ENCODE peak calls at places on chromosomes 1 and 21, in seven cellular contexts. One of them, this sample, is unnamed.

GRCh38 chr21:26055841-26056264 is 114.7 kb downstream of the APP start:
- DNase-seq in right atrium auricular region: no peak
- DNase-seq in fibroblast of pulmonary artery: no peak
- DNase-seq in vagina: no peak
- DNase-seq in RWPE1: no peak
- DNase-seq in transverse colon: no peak
- DNase-seq in activated CD8-positive, alpha-beta T cell treated with anti-CD3 and anti-CD28 coated beads for 36 hours: no peak
- DNase-seq in this sample: no peak

GRCh38 chr1:208105756-208106155 is 138.4 kb downstream of the PLXNA2 start:
- DNase-seq in vagina: no peak
- DNase-seq in RWPE1: no peak
- DNase-seq in right atrium auricular region: no peak
- DNase-seq in activated CD8-positive, alpha-beta T cell treated with anti-CD3 and anti-CD28 coated beads for 36 hours: no peak
- DNase-seq in transverse colon: no peak
- DNase-seq in fibroblast of pulmonary artery: no peak
- DNase-seq in this sample: no peak

GRCh38 chr1:94322696-94323095 is 85.3 kb upstream of the ARHGAP29 start:
- DNase-seq in right atrium auricular region: no peak
- DNase-seq in RWPE1: peak; percentile 56
- DNase-seq in transverse colon: no peak
- DNase-seq in activated CD8-positive, alpha-beta T cell treated with anti-CD3 and anti-CD28 coated beads for 36 hours: no peak
- DNase-seq in fibroblast of pulmonary artery: peak; percentile 77
- DNase-seq in vagina: no peak
- DNase-seq in this sample: no peak

GRCh38 chr1:39151267-39151666 is 53.2 kb upstream of the MACF1 start:
- DNase-seq in RWPE1: no peak
- DNase-seq in vagina: no peak
- DNase-seq in fibroblast of pulmonary artery: no peak
- DNase-seq in activated CD8-positive, alpha-beta T cell treated with anti-CD3 and anti-CD28 coated beads for 36 hours: no peak
- DNase-seq in right atrium auricular region: no peak
- DNase-seq in transverse colon: no peak
- DNase-seq in this sample: no peak

GRCh38 chr1:226814751-226815496 is 55.5 kb upstream of the PSEN2 start:
- DNase-seq in right atrium auricular region: peak; percentile 77
- DNase-seq in vagina: no peak
- DNase-seq in fibroblast of pulmonary artery: peak; percentile 85
- DNase-seq in RWPE1: peak; percentile 94
- DNase-seq in transverse colon: peak; percentile 73
- DNase-seq in activated CD8-positive, alpha-beta T cell treated with anti-CD3 and anti-CD28 coated beads for 36 hours: no peak
- DNase-seq in this sample: no peak

GRCh38 chr1:35451125-35451528 is 106.1 kb downstream of the KIAA0319L start:
- DNase-seq in transverse colon: peak; percentile 79
- DNase-seq in right atrium auricular region: peak; percentile 88
- DNase-seq in vagina: no peak
- DNase-seq in RWPE1: peak; percentile 52
- DNase-seq in fibroblast of pulmonary artery: peak; percentile 88
- DNase-seq in activated CD8-positive, alpha-beta T cell treated with anti-CD3 and anti-CD28 coated beads for 36 hours: peak; percentile 89
- DNase-seq in this sample: peak; percentile 80

GRCh38 chr1:233543338-233544255 is 70.3 kb upstream of the KCNK1 start:
- DNase-seq in RWPE1: peak; percentile 97
- DNase-seq in vagina: no peak
- DNase-seq in right atrium auricular region: no peak
- DNase-seq in transverse colon: no peak
- DNase-seq in fibroblast of pulmonary artery: peak; percentile 69
- DNase-seq in activated CD8-positive, alpha-beta T cell treated with anti-CD3 and anti-CD28 coated beads for 36 hours: no peak
- DNase-seq in this sample: no peak

GRCh38 chr1:94799201-94799600 is 21.0 kb upstream of the SLC44A3 start:
- DNase-seq in vagina: no peak
- DNase-seq in fibroblast of pulmonary artery: peak; percentile 23
- DNase-seq in right atrium auricular region: no peak
- DNase-seq in activated CD8-positive, alpha-beta T cell treated with anti-CD3 and anti-CD28 coated beads for 36 hours: no peak
- DNase-seq in transverse colon: no peak
- DNase-seq in RWPE1: no peak
- DNase-seq in this sample: no peak

GRCh38 chr21:36917487-36918158 is 48.8 kb downstream of the HLCS start:
- DNase-seq in fibroblast of pulmonary artery: peak; percentile 76
- DNase-seq in vagina: no peak
- DNase-seq in right atrium auricular region: no peak
- DNase-seq in activated CD8-positive, alpha-beta T cell treated with anti-CD3 and anti-CD28 coated beads for 36 hours: no peak
- DNase-seq in transverse colon: no peak
- DNase-seq in RWPE1: peak; percentile 56
- DNase-seq in this sample: no peak

GRCh38 chr1:90488451-90488850 is 228.7 kb downstream of the BARHL2 start:
- DNase-seq in transverse colon: no peak
- DNase-seq in right atrium auricular region: no peak
- DNase-seq in RWPE1: no peak
- DNase-seq in vagina: no peak
- DNase-seq in fibroblast of pulmonary artery: peak; percentile 21
- DNase-seq in activated CD8-positive, alpha-beta T cell treated with anti-CD3 and anti-CD28 coated beads for 36 hours: no peak
- DNase-seq in this sample: no peak

GRCh38 chr1:186327331-186327730 is 47.7 kb downstream of the TPR start:
- DNase-seq in vagina: no peak
- DNase-seq in activated CD8-positive, alpha-beta T cell treated with anti-CD3 and anti-CD28 coated beads for 36 hours: no peak
- DNase-seq in transverse colon: no peak
- DNase-seq in RWPE1: no peak
- DNase-seq in fibroblast of pulmonary artery: no peak
- DNase-seq in right atrium auricular region: no peak
- DNase-seq in this sample: no peak

GRCh38 chr1:186326009-186326408 is 49.0 kb downstream of the TPR start:
- DNase-seq in RWPE1: no peak
- DNase-seq in right atrium auricular region: no peak
- DNase-seq in activated CD8-positive, alpha-beta T cell treated with anti-CD3 and anti-CD28 coated beads for 36 hours: no peak
- DNase-seq in transverse colon: no peak
- DNase-seq in fibroblast of pulmonary artery: no peak
- DNase-seq in vagina: no peak
- DNase-seq in this sample: no peak

GRCh38 chr1:186330758-186331157 is 44.3 kb downstream of the TPR start:
- DNase-seq in fibroblast of pulmonary artery: no peak
- DNase-seq in right atrium auricular region: no peak
- DNase-seq in transverse colon: no peak
- DNase-seq in vagina: no peak
- DNase-seq in activated CD8-positive, alpha-beta T cell treated with anti-CD3 and anti-CD28 coated beads for 36 hours: no peak
- DNase-seq in RWPE1: no peak
- DNase-seq in this sample: no peak

GRCh38 chr1:186323865-186324264 is 51.2 kb downstream of the TPR start:
- DNase-seq in fibroblast of pulmonary artery: no peak
- DNase-seq in vagina: no peak
- DNase-seq in RWPE1: no peak
- DNase-seq in transverse colon: no peak
- DNase-seq in activated CD8-positive, alpha-beta T cell treated with anti-CD3 and anti-CD28 coated beads for 36 hours: no peak
- DNase-seq in right atrium auricular region: no peak
- DNase-seq in this sample: no peak

GRCh38 chr1:186325239-186325638 is 49.8 kb downstream of the TPR start:
- DNase-seq in activated CD8-positive, alpha-beta T cell treated with anti-CD3 and anti-CD28 coated beads for 36 hours: no peak
- DNase-seq in transverse colon: no peak
- DNase-seq in RWPE1: no peak
- DNase-seq in fibroblast of pulmonary artery: peak; percentile 36
- DNase-seq in right atrium auricular region: no peak
- DNase-seq in vagina: no peak
- DNase-seq in this sample: no peak
- TF ChIP-seq CTCF in activated CD8-positive, alpha-beta T cell treated with anti-CD3 and anti-CD28 coated beads for 36 hours: peak; percentile 36
- TF ChIP-seq CTCF in transverse colon: no peak
- TF ChIP-seq CTCF in RWPE1: peak; percentile 29
- TF ChIP-seq CTCF in fibroblast of pulmonary artery: peak; percentile 49
- TF ChIP-seq CTCF in right atrium auricular region: no peak
- TF ChIP-seq CTCF in vagina: no peak
- TF ChIP-seq CTCF in this sample: peak; percentile 60

GRCh38 chr1:247077768-247078314 is 770 bp downstream of the ZNF670 start:
- DNase-seq in activated CD8-positive, alpha-beta T cell treated with anti-CD3 and anti-CD28 coated beads for 36 hours: peak; percentile 56
- DNase-seq in right atrium auricular region: no peak
- DNase-seq in RWPE1: peak; percentile 10
- DNase-seq in transverse colon: no peak
- DNase-seq in vagina: no peak
- DNase-seq in fibroblast of pulmonary artery: peak; percentile 10
- DNase-seq in this sample: no peak

GRCh38 chr1:247077234-247077633 is 1.4 kb downstream of the ZNF670 start:
- DNase-seq in vagina: no peak
- DNase-seq in activated CD8-positive, alpha-beta T cell treated with anti-CD3 and anti-CD28 coated beads for 36 hours: no peak
- DNase-seq in fibroblast of pulmonary artery: peak; percentile 17
- DNase-seq in RWPE1: peak; percentile 10
- DNase-seq in transverse colon: no peak
- DNase-seq in right atrium auricular region: no peak
- DNase-seq in this sample: no peak

GRCh38 chr1:247079141-247079874 is 697 bp upstream of the ZNF670 start:
- DNase-seq in activated CD8-positive, alpha-beta T cell treated with anti-CD3 and anti-CD28 coated beads for 36 hours: peak; percentile 34
- DNase-seq in transverse colon: no peak
- DNase-seq in RWPE1: no peak
- DNase-seq in right atrium auricular region: no peak
- DNase-seq in fibroblast of pulmonary artery: no peak
- DNase-seq in vagina: no peak
- DNase-seq in this sample: no peak

GRCh38 chr1:247078315-247079140 is at the start of gene ZNF670:
- DNase-seq in right atrium auricular region: peak; percentile 98
- DNase-seq in activated CD8-positive, alpha-beta T cell treated with anti-CD3 and anti-CD28 coated beads for 36 hours: peak; percentile 96
- DNase-seq in vagina: no peak
- DNase-seq in RWPE1: peak; percentile 93
- DNase-seq in fibroblast of pulmonary artery: peak; percentile 95
- DNase-seq in transverse colon: peak; percentile 97
- DNase-seq in this sample: peak; percentile 91
- TF ChIP-seq CTCF in right atrium auricular region: no peak
- TF ChIP-seq CTCF in activated CD8-positive, alpha-beta T cell treated with anti-CD3 and anti-CD28 coated beads for 36 hours: no peak
- TF ChIP-seq CTCF in vagina: no peak
- TF ChIP-seq CTCF in RWPE1: no peak
- TF ChIP-seq CTCF in fibroblast of pulmonary artery: no peak
- TF ChIP-seq CTCF in transverse colon: no peak
- TF ChIP-seq CTCF in this sample: no peak

GRCh38 chr1:183039330-183039729 is 16.1 kb downstream of the LAMC1 start:
- DNase-seq in transverse colon: no peak
- DNase-seq in RWPE1: no peak
- DNase-seq in right atrium auricular region: no peak
- DNase-seq in vagina: no peak
- DNase-seq in activated CD8-positive, alpha-beta T cell treated with anti-CD3 and anti-CD28 coated beads for 36 hours: no peak
- DNase-seq in fibroblast of pulmonary artery: no peak
- DNase-seq in this sample: no peak

GRCh38 chr1:183038333-183038876 is 15.2 kb downstream of the LAMC1 start:
- DNase-seq in transverse colon: no peak
- DNase-seq in RWPE1: no peak
- DNase-seq in vagina: no peak
- DNase-seq in right atrium auricular region: no peak
- DNase-seq in activated CD8-positive, alpha-beta T cell treated with anti-CD3 and anti-CD28 coated beads for 36 hours: no peak
- DNase-seq in fibroblast of pulmonary artery: no peak
- DNase-seq in this sample: no peak

GRCh38 chr1:183039985-183040447 is 16.8 kb downstream of the LAMC1 start:
- DNase-seq in transverse colon: no peak
- DNase-seq in RWPE1: no peak
- DNase-seq in vagina: no peak
- DNase-seq in activated CD8-positive, alpha-beta T cell treated with anti-CD3 and anti-CD28 coated beads for 36 hours: no peak
- DNase-seq in right atrium auricular region: no peak
- DNase-seq in fibroblast of pulmonary artery: peak; percentile 85
- DNase-seq in this sample: no peak

GRCh38 chr1:183038913-183039312 is 15.7 kb downstream of the LAMC1 start:
- DNase-seq in transverse colon: no peak
- DNase-seq in RWPE1: no peak
- DNase-seq in fibroblast of pulmonary artery: no peak
- DNase-seq in right atrium auricular region: no peak
- DNase-seq in activated CD8-positive, alpha-beta T cell treated with anti-CD3 and anti-CD28 coated beads for 36 hours: no peak
- DNase-seq in vagina: no peak
- DNase-seq in this sample: no peak

DNA sequence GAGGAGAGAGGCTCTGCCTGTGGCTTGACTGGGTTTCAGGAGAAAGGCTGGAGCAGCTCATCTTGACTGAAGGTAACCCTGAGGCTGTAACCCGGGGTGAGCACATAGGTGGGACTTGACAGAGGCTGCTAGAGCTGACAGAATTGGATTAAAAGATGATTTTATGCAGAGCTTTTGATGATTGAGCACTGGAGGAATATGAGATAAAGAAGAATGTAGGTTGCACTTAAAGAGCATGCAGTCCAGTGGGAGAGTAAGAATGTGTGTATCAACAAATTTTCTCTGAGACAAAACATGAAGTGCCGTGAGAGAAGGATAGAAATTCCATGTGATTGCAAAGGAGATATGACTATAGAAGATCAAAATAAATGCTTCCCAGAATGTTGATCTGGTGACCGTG is 17.4 kb downstream of the LAMC1 start:
- DNase-seq in RWPE1: no peak
- DNase-seq in fibroblast of pulmonary artery: no peak
- DNase-seq in activated CD8-positive, alpha-beta T cell treated with anti-CD3 and anti-CD28 coated beads for 36 hours: no peak
- DNase-seq in vagina: no peak
- DNase-seq in transverse colon: no peak
- DNase-seq in right atrium auricular region: no peak
- DNase-seq in this sample: no peak
- TF ChIP-seq CTCF in RWPE1: no peak
- TF ChIP-seq CTCF in fibroblast of pulmonary artery: no peak
- TF ChIP-seq CTCF in activated CD8-positive, alpha-beta T cell treated with anti-CD3 and anti-CD28 coated beads for 36 hours: no peak
- TF ChIP-seq CTCF in vagina: no peak
- TF ChIP-seq CTCF in transverse colon: no peak
- TF ChIP-seq CTCF in right atrium auricular region: no peak
- TF ChIP-seq CTCF in this sample: no peak

GRCh38 chr1:10686404-10687040 is 109.9 kb downstream of the CASZ1 start:
- DNase-seq in fibroblast of pulmonary artery: no peak
- DNase-seq in RWPE1: no peak
- DNase-seq in right atrium auricular region: no peak
- DNase-seq in transverse colon: peak; percentile 31
- DNase-seq in activated CD8-positive, alpha-beta T cell treated with anti-CD3 and anti-CD28 coated beads for 36 hours: no peak
- DNase-seq in vagina: no peak
- DNase-seq in this sample: no peak

GRCh38 chr1:10690484-10690883 is 106.0 kb downstream of the CASZ1 start:
- DNase-seq in transverse colon: no peak
- DNase-seq in fibroblast of pulmonary artery: no peak
- DNase-seq in vagina: no peak
- DNase-seq in right atrium auricular region: no peak
- DNase-seq in activated CD8-positive, alpha-beta T cell treated with anti-CD3 and anti-CD28 coated beads for 36 hours: no peak
- DNase-seq in RWPE1: no peak
- DNase-seq in this sample: no peak

GRCh38 chr1:10687142-10687715 is 109.2 kb downstream of the CASZ1 start:
- DNase-seq in fibroblast of pulmonary artery: no peak
- DNase-seq in transverse colon: peak; percentile 76
- DNase-seq in RWPE1: no peak
- DNase-seq in right atrium auricular region: no peak
- DNase-seq in vagina: no peak
- DNase-seq in activated CD8-positive, alpha-beta T cell treated with anti-CD3 and anti-CD28 coated beads for 36 hours: no peak
- DNase-seq in this sample: no peak

GRCh38 chr1:10687782-10688408 is 108.6 kb downstream of the CASZ1 start:
- DNase-seq in RWPE1: no peak
- DNase-seq in fibroblast of pulmonary artery: peak; percentile 42
- DNase-seq in right atrium auricular region: no peak
- DNase-seq in transverse colon: no peak
- DNase-seq in activated CD8-positive, alpha-beta T cell treated with anti-CD3 and anti-CD28 coated beads for 36 hours: no peak
- DNase-seq in vagina: no peak
- DNase-seq in this sample: no peak

DNA sequence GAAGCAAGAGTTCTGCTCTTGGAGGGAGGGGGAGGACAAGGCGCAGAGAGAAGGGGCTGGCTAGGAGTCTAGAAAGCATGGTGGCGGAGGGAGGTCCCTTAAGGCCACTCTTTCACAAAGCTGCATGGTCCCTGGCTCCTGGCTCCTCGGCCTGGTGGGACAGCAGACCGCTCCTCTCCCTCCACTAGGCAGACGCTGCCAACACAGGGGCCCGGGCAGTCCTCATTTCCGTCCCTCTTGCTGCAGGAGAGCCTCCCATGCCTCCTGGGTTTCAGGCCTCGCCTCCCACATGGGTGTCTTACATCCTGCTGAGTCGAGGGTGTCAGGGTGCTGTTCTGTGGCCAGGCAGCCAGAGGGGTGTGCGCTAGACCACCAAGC is 108.0 kb downstream of the CASZ1 start:
- DNase-seq in right atrium auricular region: no peak
- DNase-seq in vagina: no peak
- DNase-seq in RWPE1: no peak
- DNase-seq in activated CD8-positive, alpha-beta T cell treated with anti-CD3 and anti-CD28 coated beads for 36 hours: no peak
- DNase-seq in fibroblast of pulmonary artery: no peak
- DNase-seq in transverse colon: no peak
- DNase-seq in this sample: no peak
- TF ChIP-seq CTCF in right atrium auricular region: no peak
- TF ChIP-seq CTCF in vagina: no peak
- TF ChIP-seq CTCF in RWPE1: no peak
- TF ChIP-seq CTCF in activated CD8-positive, alpha-beta T cell treated with anti-CD3 and anti-CD28 coated beads for 36 hours: no peak
- TF ChIP-seq CTCF in fibroblast of pulmonary artery: no peak
- TF ChIP-seq CTCF in transverse colon: no peak
- TF ChIP-seq CTCF in this sample: no peak

GRCh38 chr1:119048624-119049404 is 60.7 kb upstream of the TBX15 start:
- DNase-seq in right atrium auricular region: no peak
- DNase-seq in transverse colon: no peak
- DNase-seq in RWPE1: no peak
- DNase-seq in vagina: no peak
- DNase-seq in fibroblast of pulmonary artery: no peak
- DNase-seq in activated CD8-positive, alpha-beta T cell treated with anti-CD3 and anti-CD28 coated beads for 36 hours: no peak
- DNase-seq in this sample: no peak
- TF ChIP-seq CTCF in right atrium auricular region: no peak
- TF ChIP-seq CTCF in transverse colon: no peak
- TF ChIP-seq CTCF in RWPE1: no peak
- TF ChIP-seq CTCF in vagina: no peak
- TF ChIP-seq CTCF in fibroblast of pulmonary artery: no peak
- TF ChIP-seq CTCF in activated CD8-positive, alpha-beta T cell treated with anti-CD3 and anti-CD28 coated beads for 36 hours: no peak
- TF ChIP-seq CTCF in this sample: no peak

This sample was measured in type B pancreatic cell.